ENCODE peak calls at places on chromosomes 6 and 20, in eight cellular contexts. One of them, this sample, is unnamed.

GRCh38 chr20:1423625-1424106 is 30.8 kb upstream of the FKBP1A start:
- ATAC-seq in upper lobe of right lung: peak; percentile 66
- ATAC-seq in CD4-positive, CD25-positive, alpha-beta regulatory T cell: no peak
- ATAC-seq in heart right ventricle: no peak
- ATAC-seq in body of pancreas: peak; percentile 80
- ATAC-seq in naive thymus-derived CD4-positive, alpha-beta T cell: peak; percentile 67
- ATAC-seq in IMR-90: peak; percentile 73
- ATAC-seq in CD8-positive, alpha-beta T cell: peak; percentile 40
- ATAC-seq in this sample: no peak

GRCh38 chr20:36482044-36482473 is 59.3 kb upstream of the MYL9 start:
- ATAC-seq in upper lobe of right lung: peak; percentile 83
- ATAC-seq in CD4-positive, CD25-positive, alpha-beta regulatory T cell: no peak
- ATAC-seq in heart right ventricle: peak; percentile 78
- ATAC-seq in body of pancreas: peak; percentile 83
- ATAC-seq in naive thymus-derived CD4-positive, alpha-beta T cell: no peak
- ATAC-seq in IMR-90: no peak
- ATAC-seq in CD8-positive, alpha-beta T cell: no peak
- ATAC-seq in this sample: peak; percentile 40

GRCh38 chr20:1651268-1651667 is 6.3 kb downstream of the SIRPG start:
- ATAC-seq in upper lobe of right lung: no peak
- ATAC-seq in CD4-positive, CD25-positive, alpha-beta regulatory T cell: no peak
- ATAC-seq in heart right ventricle: no peak
- ATAC-seq in body of pancreas: no peak
- ATAC-seq in naive thymus-derived CD4-positive, alpha-beta T cell: no peak
- ATAC-seq in IMR-90: no peak
- ATAC-seq in CD8-positive, alpha-beta T cell: no peak
- ATAC-seq in this sample: no peak

GRCh38 chr6:167934426-167934864 is 63.0 kb upstream of the KIF25 start:
- ATAC-seq in upper lobe of right lung: peak; percentile 67
- ATAC-seq in CD4-positive, CD25-positive, alpha-beta regulatory T cell: no peak
- ATAC-seq in heart right ventricle: peak; percentile 85
- ATAC-seq in body of pancreas: no peak
- ATAC-seq in naive thymus-derived CD4-positive, alpha-beta T cell: no peak
- ATAC-seq in IMR-90: no peak
- ATAC-seq in CD8-positive, alpha-beta T cell: no peak
- ATAC-seq in this sample: no peak

GRCh38 chr6:84728602-84729001 is 35.8 kb downstream of the TBX18 start:
- ATAC-seq in upper lobe of right lung: no peak
- ATAC-seq in CD4-positive, CD25-positive, alpha-beta regulatory T cell: no peak
- ATAC-seq in heart right ventricle: no peak
- ATAC-seq in body of pancreas: no peak
- ATAC-seq in naive thymus-derived CD4-positive, alpha-beta T cell: no peak
- ATAC-seq in IMR-90: no peak
- ATAC-seq in CD8-positive, alpha-beta T cell: no peak
- ATAC-seq in this sample: no peak

GRCh38 chr20:44253528-44253927 is 6.4 kb downstream of the GDAP1L1 start:
- ATAC-seq in upper lobe of right lung: no peak
- ATAC-seq in CD4-positive, CD25-positive, alpha-beta regulatory T cell: no peak
- ATAC-seq in heart right ventricle: no peak
- ATAC-seq in body of pancreas: no peak
- ATAC-seq in naive thymus-derived CD4-positive, alpha-beta T cell: no peak
- ATAC-seq in IMR-90: no peak
- ATAC-seq in CD8-positive, alpha-beta T cell: no peak
- ATAC-seq in this sample: no peak

GRCh38 chr20:5172903-5173463 is 46.2 kb downstream of the CDS2 start:
- ATAC-seq in upper lobe of right lung: no peak
- ATAC-seq in CD4-positive, CD25-positive, alpha-beta regulatory T cell: no peak
- ATAC-seq in heart right ventricle: no peak
- ATAC-seq in body of pancreas: no peak
- ATAC-seq in naive thymus-derived CD4-positive, alpha-beta T cell: no peak
- ATAC-seq in IMR-90: no peak
- ATAC-seq in CD8-positive, alpha-beta T cell: no peak
- ATAC-seq in this sample: no peak

GRCh38 chr20:62513991-62514390 is 38.2 kb upstream of the GATA5 start:
- ATAC-seq in upper lobe of right lung: no peak
- ATAC-seq in CD4-positive, CD25-positive, alpha-beta regulatory T cell: no peak
- ATAC-seq in heart right ventricle: no peak
- ATAC-seq in body of pancreas: no peak
- ATAC-seq in naive thymus-derived CD4-positive, alpha-beta T cell: no peak
- ATAC-seq in IMR-90: no peak
- ATAC-seq in CD8-positive, alpha-beta T cell: no peak
- ATAC-seq in this sample: no peak

GRCh38 chr6:31402324-31403282 is 792 bp upstream of the MICA start:
- ATAC-seq in upper lobe of right lung: peak; percentile 0
- ATAC-seq in CD4-positive, CD25-positive, alpha-beta regulatory T cell: peak; percentile 26
- ATAC-seq in heart right ventricle: no peak
- ATAC-seq in body of pancreas: no peak
- ATAC-seq in naive thymus-derived CD4-positive, alpha-beta T cell: peak; percentile 40
- ATAC-seq in IMR-90: peak; percentile 0
- ATAC-seq in CD8-positive, alpha-beta T cell: peak; percentile 39
- ATAC-seq in this sample: peak; percentile 0

GRCh38 chr6:149211046-149211571 is 106.4 kb upstream of the TAB2 start:
- ATAC-seq in upper lobe of right lung: peak; percentile 73
- ATAC-seq in CD4-positive, CD25-positive, alpha-beta regulatory T cell: peak; percentile 66
- ATAC-seq in heart right ventricle: no peak
- ATAC-seq in body of pancreas: no peak
- ATAC-seq in naive thymus-derived CD4-positive, alpha-beta T cell: peak; percentile 71
- ATAC-seq in IMR-90: no peak
- ATAC-seq in CD8-positive, alpha-beta T cell: peak; percentile 66
- ATAC-seq in this sample: no peak

GRCh38 chr6:137699036-137699683 is 167.9 kb upstream of the TNFAIP3 start:
- ATAC-seq in upper lobe of right lung: peak; percentile 52
- ATAC-seq in CD4-positive, CD25-positive, alpha-beta regulatory T cell: peak; percentile 31
- ATAC-seq in heart right ventricle: peak; percentile 39
- ATAC-seq in body of pancreas: no peak
- ATAC-seq in naive thymus-derived CD4-positive, alpha-beta T cell: peak; percentile 81
- ATAC-seq in IMR-90: no peak
- ATAC-seq in CD8-positive, alpha-beta T cell: peak; percentile 20
- ATAC-seq in this sample: peak; percentile 23

GRCh38 chr6:141394565-141395051 is 738.1 kb upstream of the GJE1 start:
- ATAC-seq in upper lobe of right lung: peak; percentile 31
- ATAC-seq in CD4-positive, CD25-positive, alpha-beta regulatory T cell: no peak
- ATAC-seq in heart right ventricle: no peak
- ATAC-seq in body of pancreas: no peak
- ATAC-seq in naive thymus-derived CD4-positive, alpha-beta T cell: no peak
- ATAC-seq in IMR-90: no peak
- ATAC-seq in CD8-positive, alpha-beta T cell: no peak
- ATAC-seq in this sample: no peak

DNA sequence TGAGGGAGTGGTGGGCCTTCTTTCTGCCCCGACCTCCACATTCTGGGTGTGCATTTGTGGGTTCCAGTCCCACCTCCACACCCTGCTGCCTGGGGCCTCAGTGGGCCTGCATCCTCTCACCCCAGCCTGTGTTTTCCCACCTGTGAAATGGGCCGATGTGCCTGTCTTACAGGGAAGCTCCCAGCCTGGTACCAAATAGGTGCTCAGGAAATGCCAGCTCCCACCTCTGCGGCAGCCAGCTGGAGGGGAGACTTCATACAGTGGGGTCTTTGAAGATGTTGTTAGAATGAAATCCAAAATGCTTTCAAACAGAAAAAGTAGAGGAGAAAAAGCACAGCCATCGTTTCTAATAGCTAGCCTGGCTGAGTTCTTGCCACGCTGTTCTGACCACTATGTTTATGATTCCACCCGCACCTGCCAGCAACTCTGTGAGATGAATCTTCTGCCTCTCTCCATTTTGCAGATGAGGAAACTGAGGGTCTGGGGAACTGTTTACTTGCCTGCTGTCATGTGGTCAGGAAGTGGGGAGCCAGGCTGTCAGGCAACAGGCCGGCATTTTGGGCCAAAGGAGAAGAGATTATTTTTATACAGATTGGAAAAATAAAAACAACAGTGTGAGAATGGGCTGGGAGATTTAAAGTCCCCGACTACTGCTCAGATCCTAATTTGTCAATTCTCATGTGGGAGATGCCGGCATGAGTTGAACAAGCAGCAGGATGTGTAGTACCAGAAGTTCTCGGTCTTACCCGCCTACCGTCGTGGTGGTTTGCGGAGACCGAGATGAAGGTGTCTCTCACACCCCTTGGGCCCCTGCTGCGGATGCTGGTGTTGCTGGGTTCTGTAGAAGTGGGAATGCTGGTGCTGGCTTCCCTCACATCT is 4.6 kb downstream of the TMEM181 start:
- ATAC-seq in upper lobe of right lung: no peak
- ATAC-seq in CD4-positive, CD25-positive, alpha-beta regulatory T cell: no peak
- ATAC-seq in heart right ventricle: no peak
- ATAC-seq in body of pancreas: no peak
- ATAC-seq in naive thymus-derived CD4-positive, alpha-beta T cell: peak; percentile 11
- ATAC-seq in IMR-90: no peak
- ATAC-seq in CD8-positive, alpha-beta T cell: no peak
- ATAC-seq in this sample: no peak
- H3K27ac ChIP-seq in upper lobe of right lung: peak overlapping the region; percentile 7
- H3K27ac ChIP-seq in CD4-positive, CD25-positive, alpha-beta regulatory T cell: no peak overlapping the region
- H3K27ac ChIP-seq in heart right ventricle: no peak overlapping the region
- H3K27ac ChIP-seq in body of pancreas: peak overlapping the region; percentile 41
- H3K27ac ChIP-seq in naive thymus-derived CD4-positive, alpha-beta T cell: no peak overlapping the region
- H3K27ac ChIP-seq in IMR-90: no peak overlapping the region
- H3K27ac ChIP-seq in CD8-positive, alpha-beta T cell: no peak overlapping the region
- H3K27ac ChIP-seq in this sample: no peak overlapping the region

DNA sequence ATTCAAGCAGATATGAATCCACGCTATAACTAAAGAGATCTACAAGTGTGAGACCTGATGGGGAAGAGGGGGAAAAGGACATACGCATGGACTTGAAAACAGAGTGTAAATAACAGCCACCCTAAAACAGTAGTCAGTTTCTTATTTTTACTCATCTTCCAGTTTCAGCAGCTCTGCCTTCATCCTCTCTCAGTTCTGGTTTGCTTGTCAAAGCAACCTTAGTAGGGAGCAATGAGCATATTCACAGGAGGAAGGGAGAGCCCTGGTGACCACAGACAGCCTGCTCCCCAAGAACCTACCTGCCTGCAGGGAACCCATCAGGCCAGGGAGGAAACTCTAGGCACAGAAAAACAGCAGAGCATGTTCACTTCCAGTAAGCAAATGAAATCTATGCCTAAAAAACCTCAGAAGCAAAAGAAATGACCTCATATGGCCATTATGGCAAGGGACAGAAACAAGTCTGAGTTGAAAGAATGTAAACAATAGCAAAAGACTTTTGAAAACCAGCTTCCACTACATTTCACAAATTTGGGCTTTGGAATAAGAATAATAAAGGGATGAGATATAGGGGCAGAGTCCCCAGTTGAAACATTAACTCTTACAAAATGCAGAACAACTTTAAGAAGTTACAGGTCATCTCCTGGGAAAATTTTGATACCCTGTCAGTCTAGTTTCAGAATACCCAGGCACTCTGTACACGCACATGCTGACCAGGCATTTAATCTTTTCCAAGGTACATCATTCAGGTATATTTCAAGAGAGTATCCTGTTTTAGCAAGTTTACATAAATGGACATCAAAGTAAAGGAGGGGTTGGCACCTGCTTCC is 120.8 kb upstream of the BCLAF1 start:
- ATAC-seq in upper lobe of right lung: no peak
- ATAC-seq in CD4-positive, CD25-positive, alpha-beta regulatory T cell: no peak
- ATAC-seq in heart right ventricle: no peak
- ATAC-seq in body of pancreas: no peak
- ATAC-seq in naive thymus-derived CD4-positive, alpha-beta T cell: no peak
- ATAC-seq in IMR-90: peak; percentile 68
- ATAC-seq in CD8-positive, alpha-beta T cell: no peak
- ATAC-seq in this sample: no peak
- H3K4me1 ChIP-seq in upper lobe of right lung: no peaks in the 10 kb centered on the region
- H3K4me1 ChIP-seq in CD4-positive, CD25-positive, alpha-beta regulatory T cell: no peaks in the 10 kb centered on the region
- H3K4me1 ChIP-seq in heart right ventricle: no peaks in the 10 kb centered on the region
- H3K4me1 ChIP-seq in body of pancreas: peaks cover 2% of the 10 kb centered on the region
- H3K4me1 ChIP-seq in naive thymus-derived CD4-positive, alpha-beta T cell: no peaks in the 10 kb centered on the region
- H3K4me1 ChIP-seq in IMR-90: peaks cover 10% of the 10 kb centered on the region
- H3K4me1 ChIP-seq in CD8-positive, alpha-beta T cell: no peaks in the 10 kb centered on the region
- H3K4me1 ChIP-seq in this sample: no peaks in the 10 kb centered on the region

GRCh38 chr20:47315339-47315662 is 41.2 kb downstream of the ZMYND8 start:
- ATAC-seq in upper lobe of right lung: no peak
- ATAC-seq in CD4-positive, CD25-positive, alpha-beta regulatory T cell: no peak
- ATAC-seq in heart right ventricle: no peak
- ATAC-seq in body of pancreas: no peak
- ATAC-seq in naive thymus-derived CD4-positive, alpha-beta T cell: no peak
- ATAC-seq in IMR-90: no peak
- ATAC-seq in CD8-positive, alpha-beta T cell: no peak
- ATAC-seq in this sample: no peak

GRCh38 chr20:47317127-47317895 is 39.2 kb downstream of the ZMYND8 start:
- ATAC-seq in upper lobe of right lung: peak; percentile 76
- ATAC-seq in CD4-positive, CD25-positive, alpha-beta regulatory T cell: peak; percentile 74
- ATAC-seq in heart right ventricle: peak; percentile 86
- ATAC-seq in body of pancreas: peak; percentile 36
- ATAC-seq in naive thymus-derived CD4-positive, alpha-beta T cell: peak; percentile 73
- ATAC-seq in IMR-90: peak; percentile 63
- ATAC-seq in CD8-positive, alpha-beta T cell: peak; percentile 77
- ATAC-seq in this sample: peak; percentile 69

GRCh38 chr20:47311967-47312681 is 44.4 kb downstream of the ZMYND8 start:
- ATAC-seq in upper lobe of right lung: no peak
- ATAC-seq in CD4-positive, CD25-positive, alpha-beta regulatory T cell: no peak
- ATAC-seq in heart right ventricle: no peak
- ATAC-seq in body of pancreas: no peak
- ATAC-seq in naive thymus-derived CD4-positive, alpha-beta T cell: no peak
- ATAC-seq in IMR-90: no peak
- ATAC-seq in CD8-positive, alpha-beta T cell: no peak
- ATAC-seq in this sample: no peak

GRCh38 chr20:47316776-47317126 is 39.7 kb downstream of the ZMYND8 start:
- ATAC-seq in upper lobe of right lung: no peak
- ATAC-seq in CD4-positive, CD25-positive, alpha-beta regulatory T cell: peak; percentile 16
- ATAC-seq in heart right ventricle: no peak
- ATAC-seq in body of pancreas: no peak
- ATAC-seq in naive thymus-derived CD4-positive, alpha-beta T cell: no peak
- ATAC-seq in IMR-90: no peak
- ATAC-seq in CD8-positive, alpha-beta T cell: no peak
- ATAC-seq in this sample: no peak

GRCh38 chr20:47314647-47315338 is 41.7 kb downstream of the ZMYND8 start:
- ATAC-seq in upper lobe of right lung: no peak
- ATAC-seq in CD4-positive, CD25-positive, alpha-beta regulatory T cell: no peak
- ATAC-seq in heart right ventricle: no peak
- ATAC-seq in body of pancreas: no peak
- ATAC-seq in naive thymus-derived CD4-positive, alpha-beta T cell: no peak
- ATAC-seq in IMR-90: no peak
- ATAC-seq in CD8-positive, alpha-beta T cell: no peak
- ATAC-seq in this sample: no peak
- H3K4me3 ChIP-seq in upper lobe of right lung: no peak overlapping the region
- H3K4me3 ChIP-seq in CD4-positive, CD25-positive, alpha-beta regulatory T cell: no peak overlapping the region
- H3K4me3 ChIP-seq in heart right ventricle: no peak overlapping the region
- H3K4me3 ChIP-seq in body of pancreas: no peak overlapping the region
- H3K4me3 ChIP-seq in naive thymus-derived CD4-positive, alpha-beta T cell: no peak overlapping the region
- H3K4me3 ChIP-seq in IMR-90: no peak overlapping the region
- H3K4me3 ChIP-seq in CD8-positive, alpha-beta T cell: no peak overlapping the region
- H3K4me3 ChIP-seq in this sample: no peak overlapping the region

DNA sequence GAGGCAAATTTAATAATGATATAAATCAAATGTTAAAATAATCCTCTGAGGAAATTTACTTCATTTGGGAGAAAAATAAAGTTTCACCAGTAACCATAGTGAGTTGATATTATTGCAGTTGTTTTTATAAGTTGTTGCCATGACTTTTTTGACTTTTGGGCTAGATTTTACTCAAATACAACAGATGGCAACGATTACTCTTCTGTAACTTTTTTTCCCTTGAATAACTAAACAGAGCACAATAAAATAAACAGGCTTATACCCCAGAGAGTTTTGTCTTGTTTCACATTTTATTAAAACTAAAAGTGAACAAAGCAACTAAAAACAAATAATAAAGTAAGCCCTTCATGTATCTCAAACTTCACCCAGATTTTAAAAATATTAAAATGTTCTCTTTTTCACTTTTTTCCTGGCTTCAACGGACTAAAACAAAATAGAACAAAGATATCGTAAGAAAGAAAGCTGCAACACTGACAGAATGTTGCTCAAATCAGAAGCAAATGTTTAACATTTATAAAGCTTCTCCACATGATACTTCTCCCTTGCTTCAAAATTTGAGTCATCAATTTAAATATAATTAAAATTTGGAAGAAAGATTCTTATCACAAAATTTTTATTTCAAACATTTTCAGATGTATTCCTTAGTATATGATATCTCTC is 42.5 kb upstream of the BMP5 start:
- ATAC-seq in upper lobe of right lung: no peak
- ATAC-seq in CD4-positive, CD25-positive, alpha-beta regulatory T cell: no peak
- ATAC-seq in heart right ventricle: no peak
- ATAC-seq in body of pancreas: no peak
- ATAC-seq in naive thymus-derived CD4-positive, alpha-beta T cell: no peak
- ATAC-seq in IMR-90: peak; percentile 55
- ATAC-seq in CD8-positive, alpha-beta T cell: no peak
- ATAC-seq in this sample: peak; percentile 57
- H3K27ac ChIP-seq in upper lobe of right lung: peak overlapping the region; percentile 52
- H3K27ac ChIP-seq in CD4-positive, CD25-positive, alpha-beta regulatory T cell: no peak overlapping the region
- H3K27ac ChIP-seq in heart right ventricle: no peak overlapping the region
- H3K27ac ChIP-seq in body of pancreas: no peak overlapping the region
- H3K27ac ChIP-seq in naive thymus-derived CD4-positive, alpha-beta T cell: no peak overlapping the region
- H3K27ac ChIP-seq in IMR-90: peak overlapping the region; percentile 37
- H3K27ac ChIP-seq in CD8-positive, alpha-beta T cell: no peak overlapping the region
- H3K27ac ChIP-seq in this sample: no peak overlapping the region